ENCODE peak calls at places on chromosomes 12 and 14, in ten cellular contexts. One of them, this sample, is unnamed.

GRCh38 chr14:96176275-96176674 is 28.4 kb upstream of the BDKRB2 start:
- DNase-seq in transverse colon: no peak
- DNase-seq in adrenal gland: no peak
- DNase-seq in mammary epithelial cell: no peak
- DNase-seq in colonic mucosa: no peak
- DNase-seq in DND-41: no peak
- DNase-seq in fibroblast of pulmonary artery: peak
- DNase-seq in cardiac fibroblast: peak
- DNase-seq in choroid plexus epithelial cell: peak
- DNase-seq in AG04449: no peak
- DNase-seq in this sample: no peak

GRCh38 chr12:31651893-31652521 is 7.5 kb upstream of the ETFBKMT start:
- DNase-seq in fibroblast of pulmonary artery: peak
- DNase-seq in DND-41: no peak
- DNase-seq in adrenal gland: no peak
- DNase-seq in AG04449: no peak
- DNase-seq in transverse colon: no peak
- DNase-seq in mammary epithelial cell: no peak
- DNase-seq in cardiac fibroblast: peak
- DNase-seq in colonic mucosa: no peak
- DNase-seq in choroid plexus epithelial cell: no peak
- DNase-seq in this sample: no peak

GRCh38 chr12:96195845-96196451 is 1.8 kb downstream of the ELK3 start:
- DNase-seq in DND-41: no peak
- DNase-seq in fibroblast of pulmonary artery: peak
- DNase-seq in transverse colon: peak
- DNase-seq in mammary epithelial cell: peak
- DNase-seq in adrenal gland: no peak
- DNase-seq in colonic mucosa: peak
- DNase-seq in cardiac fibroblast: peak
- DNase-seq in AG04449: no peak
- DNase-seq in choroid plexus epithelial cell: peak
- DNase-seq in this sample: peak

GRCh38 chr12:100216337-100216736 is 15.7 kb downstream of the ACTR6 start:
- DNase-seq in AG04449: no peak
- DNase-seq in choroid plexus epithelial cell: no peak
- DNase-seq in cardiac fibroblast: no peak
- DNase-seq in fibroblast of pulmonary artery: no peak
- DNase-seq in transverse colon: no peak
- DNase-seq in DND-41: no peak
- DNase-seq in mammary epithelial cell: no peak
- DNase-seq in adrenal gland: no peak
- DNase-seq in colonic mucosa: no peak
- DNase-seq in this sample: no peak

GRCh38 chr12:109600995-109601394 is 27.4 kb downstream of the MVK start:
- DNase-seq in AG04449: no peak
- DNase-seq in mammary epithelial cell: no peak
- DNase-seq in fibroblast of pulmonary artery: no peak
- DNase-seq in DND-41: no peak
- DNase-seq in choroid plexus epithelial cell: no peak
- DNase-seq in transverse colon: no peak
- DNase-seq in cardiac fibroblast: no peak
- DNase-seq in colonic mucosa: no peak
- DNase-seq in adrenal gland: no peak
- DNase-seq in this sample: no peak

GRCh38 chr14:34059925-34060746 is 109.3 kb upstream of the EGLN3 start:
- DNase-seq in DND-41: no peak
- DNase-seq in AG04449: no peak
- DNase-seq in mammary epithelial cell: peak
- DNase-seq in transverse colon: peak
- DNase-seq in colonic mucosa: peak
- DNase-seq in adrenal gland: peak
- DNase-seq in choroid plexus epithelial cell: peak
- DNase-seq in fibroblast of pulmonary artery: peak
- DNase-seq in cardiac fibroblast: peak
- DNase-seq in this sample: peak

GRCh38 chr12:115946092-115946491 is 331.4 kb downstream of the MED13L start:
- DNase-seq in AG04449: no peak
- DNase-seq in adrenal gland: no peak
- DNase-seq in cardiac fibroblast: no peak
- DNase-seq in mammary epithelial cell: no peak
- DNase-seq in colonic mucosa: no peak
- DNase-seq in transverse colon: no peak
- DNase-seq in fibroblast of pulmonary artery: no peak
- DNase-seq in DND-41: no peak
- DNase-seq in choroid plexus epithelial cell: no peak
- DNase-seq in this sample: peak

GRCh38 chr12:3225796-3226180 is 148.6 kb downstream of the TSPAN9 start:
- DNase-seq in adrenal gland: no peak
- DNase-seq in AG04449: no peak
- DNase-seq in cardiac fibroblast: peak
- DNase-seq in mammary epithelial cell: no peak
- DNase-seq in DND-41: peak
- DNase-seq in transverse colon: no peak
- DNase-seq in choroid plexus epithelial cell: peak
- DNase-seq in colonic mucosa: no peak
- DNase-seq in fibroblast of pulmonary artery: no peak
- DNase-seq in this sample: no peak

GRCh38 chr12:132078190-132078589 is 65.9 kb downstream of the DDX51 start:
- DNase-seq in fibroblast of pulmonary artery: peak
- DNase-seq in choroid plexus epithelial cell: peak
- DNase-seq in AG04449: peak
- DNase-seq in colonic mucosa: no peak
- DNase-seq in transverse colon: no peak
- DNase-seq in DND-41: no peak
- DNase-seq in mammary epithelial cell: no peak
- DNase-seq in adrenal gland: no peak
- DNase-seq in cardiac fibroblast: peak
- DNase-seq in this sample: peak

GRCh38 chr14:63616015-63616414 is 25.7 kb downstream of the WDR89 start:
- DNase-seq in choroid plexus epithelial cell: peak
- DNase-seq in AG04449: no peak
- DNase-seq in mammary epithelial cell: peak
- DNase-seq in transverse colon: no peak
- DNase-seq in DND-41: no peak
- DNase-seq in cardiac fibroblast: peak
- DNase-seq in fibroblast of pulmonary artery: peak
- DNase-seq in adrenal gland: peak
- DNase-seq in colonic mucosa: no peak
- DNase-seq in this sample: no peak

GRCh38 chr14:69483765-69484443 is 624 bp upstream of the PLEKHD1 start:
- DNase-seq in colonic mucosa: no peak
- DNase-seq in cardiac fibroblast: peak
- DNase-seq in mammary epithelial cell: peak
- DNase-seq in adrenal gland: peak
- DNase-seq in transverse colon: peak
- DNase-seq in choroid plexus epithelial cell: peak
- DNase-seq in fibroblast of pulmonary artery: no peak
- DNase-seq in DND-41: no peak
- DNase-seq in AG04449: no peak
- DNase-seq in this sample: no peak
- H3K4me3 ChIP-seq in colonic mucosa: peak
- H3K4me3 ChIP-seq in cardiac fibroblast: peak
- H3K4me3 ChIP-seq in mammary epithelial cell: peak
- H3K4me3 ChIP-seq in adrenal gland: no peak
- H3K4me3 ChIP-seq in transverse colon: peak
- H3K4me3 ChIP-seq in choroid plexus epithelial cell: no peak
- H3K4me3 ChIP-seq in fibroblast of pulmonary artery: no peak
- H3K4me3 ChIP-seq in DND-41: no peak
- H3K4me3 ChIP-seq in AG04449: no peak
- H3K4me3 ChIP-seq in this sample: peak

GRCh38 chr14:77206877-77207389 is 25.3 kb downstream of the TMEM63C start:
- DNase-seq in cardiac fibroblast: no peak
- DNase-seq in AG04449: no peak
- DNase-seq in mammary epithelial cell: no peak
- DNase-seq in adrenal gland: no peak
- DNase-seq in choroid plexus epithelial cell: no peak
- DNase-seq in colonic mucosa: no peak
- DNase-seq in DND-41: no peak
- DNase-seq in transverse colon: no peak
- DNase-seq in fibroblast of pulmonary artery: no peak
- DNase-seq in this sample: no peak
- TF ChIP-seq CTCF in cardiac fibroblast: no peak
- TF ChIP-seq CTCF in AG04449: no peak
- TF ChIP-seq CTCF in mammary epithelial cell: no peak
- TF ChIP-seq CTCF in adrenal gland: no peak
- TF ChIP-seq CTCF in choroid plexus epithelial cell: no peak
- TF ChIP-seq CTCF in colonic mucosa: no peak
- TF ChIP-seq CTCF in DND-41: no peak
- TF ChIP-seq CTCF in transverse colon: no peak
- TF ChIP-seq CTCF in fibroblast of pulmonary artery: no peak
- TF ChIP-seq CTCF in this sample: no peak

DNA sequence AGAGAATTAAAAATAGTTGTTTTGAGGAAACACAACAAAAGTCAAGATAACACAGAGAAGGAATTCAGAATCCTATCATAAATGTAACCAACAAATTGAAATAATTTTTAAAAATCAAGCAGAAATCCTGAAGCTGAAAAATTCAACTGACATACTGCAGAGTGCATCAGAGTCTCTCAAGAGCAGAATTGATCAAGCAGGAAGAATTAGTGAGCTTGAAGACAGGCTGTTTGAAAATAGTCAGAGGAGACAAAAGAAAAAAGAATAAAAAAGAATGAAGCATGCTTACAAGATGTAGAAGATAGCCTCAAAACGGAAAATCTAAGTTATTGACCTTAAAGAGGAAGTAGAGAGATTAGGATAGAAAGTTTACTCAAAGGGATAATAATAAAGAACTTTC is 65.8 kb upstream of the PPP2R5C start:
- DNase-seq in AG04449: no peak
- DNase-seq in choroid plexus epithelial cell: no peak
- DNase-seq in cardiac fibroblast: no peak
- DNase-seq in adrenal gland: no peak
- DNase-seq in mammary epithelial cell: no peak
- DNase-seq in DND-41: no peak
- DNase-seq in fibroblast of pulmonary artery: no peak
- DNase-seq in colonic mucosa: no peak
- DNase-seq in transverse colon: no peak
- DNase-seq in this sample: no peak
- H3K4me3 ChIP-seq in AG04449: no peak
- H3K4me3 ChIP-seq in choroid plexus epithelial cell: no peak
- H3K4me3 ChIP-seq in cardiac fibroblast: no peak
- H3K4me3 ChIP-seq in adrenal gland: no peak
- H3K4me3 ChIP-seq in mammary epithelial cell: no peak
- H3K4me3 ChIP-seq in DND-41: no peak
- H3K4me3 ChIP-seq in fibroblast of pulmonary artery: no peak
- H3K4me3 ChIP-seq in colonic mucosa: no peak
- H3K4me3 ChIP-seq in transverse colon: no peak
- H3K4me3 ChIP-seq in this sample: no peak

DNA sequence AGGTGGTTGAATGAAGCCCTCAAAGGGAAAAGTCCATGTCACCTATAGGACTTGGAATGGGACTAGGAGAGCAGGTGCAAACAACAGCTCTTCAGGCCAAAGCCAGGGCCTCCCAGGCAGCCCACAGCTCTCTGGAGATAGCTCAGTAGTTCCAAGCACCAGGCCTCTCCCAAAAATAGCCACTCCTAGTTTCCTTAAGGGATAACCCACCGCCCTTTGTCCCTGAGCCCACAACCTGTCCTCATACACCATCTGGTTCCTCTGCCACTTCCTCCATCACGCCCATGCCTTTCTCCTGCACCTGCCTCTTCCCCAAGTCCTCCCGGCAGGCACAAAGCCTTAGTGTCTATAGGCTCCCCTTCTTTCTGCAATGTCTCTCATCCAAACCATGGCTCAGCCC is 2.1 kb downstream of the RAB15 start:
- DNase-seq in adrenal gland: no peak
- DNase-seq in cardiac fibroblast: no peak
- DNase-seq in transverse colon: peak
- DNase-seq in colonic mucosa: peak
- DNase-seq in AG04449: no peak
- DNase-seq in fibroblast of pulmonary artery: no peak
- DNase-seq in mammary epithelial cell: no peak
- DNase-seq in DND-41: no peak
- DNase-seq in choroid plexus epithelial cell: no peak
- DNase-seq in this sample: no peak
- TF ChIP-seq CTCF in adrenal gland: no peak
- TF ChIP-seq CTCF in cardiac fibroblast: no peak
- TF ChIP-seq CTCF in transverse colon: no peak
- TF ChIP-seq CTCF in colonic mucosa: no peak
- TF ChIP-seq CTCF in AG04449: no peak
- TF ChIP-seq CTCF in fibroblast of pulmonary artery: no peak
- TF ChIP-seq CTCF in mammary epithelial cell: no peak
- TF ChIP-seq CTCF in DND-41: no peak
- TF ChIP-seq CTCF in choroid plexus epithelial cell: no peak
- TF ChIP-seq CTCF in this sample: no peak

GRCh38 chr12:188910-189621 is 24.9 kb downstream of the SLC6A12 start:
- DNase-seq in mammary epithelial cell: no peak
- DNase-seq in transverse colon: peak
- DNase-seq in DND-41: no peak
- DNase-seq in cardiac fibroblast: peak
- DNase-seq in fibroblast of pulmonary artery: peak
- DNase-seq in choroid plexus epithelial cell: peak
- DNase-seq in colonic mucosa: no peak
- DNase-seq in AG04449: no peak
- DNase-seq in adrenal gland: peak
- DNase-seq in this sample: no peak
- H3K4me3 ChIP-seq in mammary epithelial cell: peak
- H3K4me3 ChIP-seq in transverse colon: peak
- H3K4me3 ChIP-seq in DND-41: no peak
- H3K4me3 ChIP-seq in cardiac fibroblast: peak
- H3K4me3 ChIP-seq in fibroblast of pulmonary artery: peak
- H3K4me3 ChIP-seq in choroid plexus epithelial cell: peak
- H3K4me3 ChIP-seq in colonic mucosa: peak
- H3K4me3 ChIP-seq in AG04449: peak
- H3K4me3 ChIP-seq in adrenal gland: no peak
- H3K4me3 ChIP-seq in this sample: peak

DNA sequence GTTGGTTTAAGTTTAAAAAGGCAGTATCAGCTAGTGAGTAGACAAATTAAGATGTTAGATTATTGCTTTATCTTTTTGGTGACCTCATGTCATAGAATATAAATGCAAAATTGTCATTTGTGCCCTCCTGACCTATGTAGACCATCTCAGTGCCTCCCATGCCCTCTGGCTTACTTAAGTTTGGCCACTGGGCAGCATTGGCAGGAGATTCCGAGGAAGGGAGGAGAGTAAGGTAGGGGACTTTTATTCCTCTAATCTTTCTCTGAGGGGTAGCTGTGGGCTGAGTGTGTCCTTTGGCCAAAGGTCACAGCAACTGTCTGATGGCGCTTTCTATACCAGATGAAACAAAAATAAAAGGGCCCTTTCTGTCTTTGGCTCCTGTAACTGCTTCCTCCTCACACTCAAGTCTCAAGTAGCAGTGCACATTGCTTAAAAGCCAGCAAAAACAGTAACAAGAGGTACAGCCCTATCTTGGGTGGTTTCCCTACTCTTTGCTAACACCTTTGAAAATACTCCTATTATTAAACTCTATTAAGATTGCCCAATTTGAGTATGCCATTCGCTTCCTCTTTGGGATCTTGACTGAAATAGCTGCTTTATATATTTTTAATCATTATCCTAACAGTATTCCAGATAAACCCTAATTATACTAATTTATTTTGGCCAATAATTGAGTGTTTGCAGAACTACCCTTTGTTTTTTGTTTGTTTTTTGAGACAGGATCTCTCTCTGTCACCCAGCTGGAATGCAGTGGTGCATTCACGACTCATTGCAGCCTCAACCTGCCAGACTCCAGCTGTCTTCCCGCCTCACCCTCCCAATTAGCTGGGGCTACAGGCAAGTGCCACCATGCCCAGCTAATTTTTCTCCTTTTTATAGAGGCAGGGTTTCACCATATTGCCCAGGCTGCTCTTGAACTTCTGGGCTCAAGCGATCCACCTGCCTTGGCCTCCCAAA is 56.5 kb upstream of the KCNH3 start:
- DNase-seq in mammary epithelial cell: peak
- DNase-seq in AG04449: no peak
- DNase-seq in fibroblast of pulmonary artery: no peak
- DNase-seq in cardiac fibroblast: peak
- DNase-seq in choroid plexus epithelial cell: no peak
- DNase-seq in adrenal gland: no peak
- DNase-seq in transverse colon: no peak
- DNase-seq in colonic mucosa: no peak
- DNase-seq in DND-41: no peak
- DNase-seq in this sample: no peak
- TF ChIP-seq CTCF in mammary epithelial cell: no peak
- TF ChIP-seq CTCF in AG04449: no peak
- TF ChIP-seq CTCF in fibroblast of pulmonary artery: no peak
- TF ChIP-seq CTCF in cardiac fibroblast: no peak
- TF ChIP-seq CTCF in choroid plexus epithelial cell: no peak
- TF ChIP-seq CTCF in adrenal gland: no peak
- TF ChIP-seq CTCF in transverse colon: no peak
- TF ChIP-seq CTCF in colonic mucosa: no peak
- TF ChIP-seq CTCF in DND-41: no peak
- TF ChIP-seq CTCF in this sample: no peak